ENCODE peak calls at places on chromosomes 11 and 22, in ten cellular contexts. J is IMR-90, C is psoas muscle, L is HFF-Myc, Y is neural progenitor cell, E is right atrium auricular region, X is BE2C, Q is brain microvascular endothelial cell, R is A673, H is left ventricle myocardium inferior. U is an unnamed sample.

GRCh38 chr11:115153135-115153534 is 351.1 kb downstream of the CADM1 start:
- DNase-seq in Y (no peak), R (no peak), E (no peak), X (no peak), Q (no peak), C (no peak), J (peak), L (no peak), H (no peak), U (no peak)

GRCh38 chr11:127000291-127000968 is at the start of gene KIRREL3:
- DNase-seq in J (peak), Y (peak), Q (no peak), X (no peak), L (no peak), E (no peak), C (no peak), H (no peak), R (peak), U (no peak)

GRCh38 chr22:39135092-39135896 is 17.2 kb downstream of the CBX7 start:
- DNase-seq in E (no peak), L (no peak), C (no peak), Q (peak), X (peak), R (peak), J (no peak), Y (peak), H (peak), U (peak)

GRCh38 chr22:33898121-33898520 is 22.2 kb downstream of the LARGE1 start:
- DNase-seq in Y (no peak), X (no peak), J (no peak), E (no peak), R (no peak), C (no peak), H (no peak), Q (no peak), L (no peak), U (no peak)

GRCh38 chr11:129372609-129373488 is 2.8 kb upstream of the BARX2 start:
- DNase-seq in Q (no peak), L (no peak), C (peak), R (no peak), H (no peak), Y (peak), J (no peak), E (no peak), X (no peak), U (no peak)

GRCh38 chr22:27436591-27436990 is 365.0 kb downstream of the MN1 start:
- DNase-seq in R (no peak), E (no peak), Q (no peak), C (no peak), Y (no peak), X (no peak), J (no peak), L (no peak), H (no peak), U (no peak)

GRCh38 chr11:64094463-64095223 is 58.9 kb downstream of the FLRT1 start:
- DNase-seq in R (no peak), J (peak), C (peak), H (no peak), E (no peak), Y (peak), X (no peak), L (peak), Q (peak), U (peak)

GRCh38 chr11:120273432-120273831 is 33.5 kb downstream of the POU2F3 start:
- DNase-seq in X (no peak), R (no peak), Q (no peak), H (no peak), E (no peak), Y (no peak), L (no peak), C (no peak), J (peak), U (peak)

GRCh38 chr22:37623075-37624016 is 14.7 kb downstream of the GGA1 start:
- DNase-seq in L (no peak), X (peak), C (peak), R (peak), E (no peak), J (peak), Y (peak), Q (no peak), H (peak), U (peak)

GRCh38 chr22:41979423-41980250 is 10.4 kb downstream of the SEPTIN3 start:
- DNase-seq in C (no peak), X (no peak), E (no peak), H (no peak), Y (no peak), J (no peak), R (no peak), Q (no peak), L (no peak), U (no peak)

GRCh38 chr22:36274547-36274946 is 21.6 kb downstream of the APOL1 start:
- DNase-seq in Q (no peak), Y (no peak), C (no peak), J (no peak), X (no peak), H (no peak), L (no peak), E (no peak), R (no peak), U (no peak)

GRCh38 chr11:65185869-65186341 is 4.2 kb downstream of the CAPN1 start:
- DNase-seq in H (no peak), E (no peak), Y (no peak), Q (no peak), X (no peak), C (no peak), R (no peak), L (no peak), J (no peak), U (no peak)

GRCh38 chr11:105489431-105489830 is 120.4 kb upstream of the GRIA4 start:
- DNase-seq in Y (peak), X (peak), Q (no peak), J (peak), E (no peak), R (peak), C (no peak), H (no peak), L (no peak), U (peak)

GRCh38 chr11:8858808-8859207 is 52.2 kb upstream of the AKIP1 start:
- DNase-seq in X (no peak), J (no peak), H (no peak), E (no peak), R (no peak), Q (no peak), C (no peak), L (no peak), Y (no peak), U (no peak)

GRCh38 chr11:46247664-46248063 is 29.8 kb upstream of the CREB3L1 start:
- DNase-seq in Q (peak), X (peak), H (no peak), L (no peak), J (peak), E (no peak), Y (peak), R (peak), C (no peak), U (peak)

GRCh38 chr11:65663634-65664200 is 1.0 kb upstream of the RELA start:
- DNase-seq in X (no peak), C (peak), J (peak), Y (peak), H (peak), R (no peak), L (no peak), E (no peak), Q (no peak), U (peak)

GRCh38 chr11:28606930-28607329 is 498.7 kb downstream of the METTL15 start:
- DNase-seq in C (no peak), E (no peak), X (peak), J (no peak), Q (peak), Y (no peak), H (no peak), R (peak), L (peak), U (peak)

GRCh38 chr11:46414899-46415298 is 23.3 kb upstream of the CHRM4 start:
- DNase-seq in Q (no peak), J (no peak), Y (no peak), H (no peak), X (no peak), E (no peak), L (no peak), C (no peak), R (no peak), U (no peak)

GRCh38 chr22:39472570-39473556 is 16.1 kb downstream of the MGAT3 start:
- DNase-seq in X (no peak), E (no peak), J (no peak), C (no peak), L (no peak), Q (peak), R (no peak), H (no peak), Y (no peak), U (peak)

GRCh38 chr22:39622881-39623367 is 52.4 kb downstream of the CACNA1I start:
- DNase-seq in Q (peak), E (no peak), L (no peak), J (peak), H (peak), C (peak), Y (peak), X (peak), R (peak), U (peak)

GRCh38 chr11:126127898-126128297 is 65.2 kb upstream of the CDON start:
- DNase-seq in R (no peak), C (no peak), Q (no peak), H (no peak), E (no peak), L (no peak), X (no peak), J (no peak), Y (no peak), U (no peak)

GRCh38 chr11:85575388-85575787 is 51.8 kb downstream of the DLG2 start:
- DNase-seq in R (no peak), C (no peak), Q (no peak), X (no peak), J (no peak), H (no peak), E (no peak), L (no peak), Y (no peak), U (no peak)

GRCh38 chr11:61172888-61173287 is 11.7 kb upstream of the VPS37C start:
- DNase-seq in C (no peak), J (no peak), R (no peak), Y (no peak), E (no peak), X (no peak), H (no peak), Q (no peak), L (no peak), U (no peak)

GRCh38 chr11:61174949-61175348 is 13.7 kb upstream of the VPS37C start:
- DNase-seq in E (no peak), H (no peak), L (no peak), Q (no peak), C (no peak), X (no peak), Y (no peak), R (no peak), J (no peak), U (no peak)

GRCh38 chr11:61174275-61174674 is 13.0 kb upstream of the VPS37C start:
- DNase-seq in X (no peak), Y (no peak), R (no peak), E (no peak), C (no peak), Q (no peak), L (no peak), H (no peak), J (no peak), U (no peak)

GRCh38 chr11:61172353-61172752 is 11.1 kb upstream of the VPS37C start:
- DNase-seq in L (no peak), Q (no peak), Y (no peak), R (no peak), X (no peak), E (no peak), C (no peak), J (no peak), H (no peak), U (no peak)

GRCh38 chr11:61173456-61173855 is 12.2 kb upstream of the VPS37C start:
- DNase-seq in L (no peak), X (no peak), H (no peak), E (no peak), Q (no peak), C (no peak), Y (no peak), J (peak), R (peak), U (peak)
- TF ChIP-seq CTCF in L (no peak), X (peak), H (no peak), E (no peak), Q (peak), C (peak), Y (no peak), J (peak), R (peak), U (no peak)

GRCh38 chr11:72317982-72318381 is 74.0 kb upstream of the PHOX2A start:
- DNase-seq in Q (no peak), J (no peak), Y (no peak), L (no peak), C (no peak), H (no peak), X (no peak), E (no peak), R (no peak), U (no peak)

GRCh38 chr11:72319261-72319660 is 75.3 kb upstream of the PHOX2A start:
- DNase-seq in J (no peak), L (no peak), C (no peak), X (no peak), E (no peak), R (no peak), Q (no peak), Y (no peak), H (no peak), U (no peak)

GRCh38 chr11:72316984-72317383 is 73.0 kb upstream of the PHOX2A start:
- DNase-seq in E (no peak), Q (no peak), C (no peak), Y (no peak), R (no peak), J (no peak), X (no peak), H (no peak), L (no peak), U (no peak)

GRCh38 chr11:72314600-72315386 is 70.8 kb upstream of the PHOX2A start:
- DNase-seq in C (no peak), H (no peak), L (no peak), E (no peak), R (no peak), J (no peak), Y (peak), Q (no peak), X (no peak), U (no peak)

GRCh38 chr11:72314199-72314598 is 70.2 kb upstream of the PHOX2A start:
- DNase-seq in Y (no peak), Q (no peak), L (no peak), C (no peak), R (no peak), J (no peak), E (no peak), X (no peak), H (no peak), U (no peak)
- H3K4me3 ChIP-seq in Y (no peak), Q (no peak), L (no peak), C (no peak), R (no peak), J (no peak), E (no peak), X (no peak), H (no peak), U (no peak)

GRCh38 chr11:1226981-1227550 is 4.2 kb downstream of the MUC5B start:
- DNase-seq in Q (no peak), J (peak), Y (peak), R (no peak), C (peak), L (no peak), H (no peak), E (no peak), X (peak), U (peak)
- TF ChIP-seq CTCF in Q (peak), J (peak), Y (peak), R (no peak), C (no peak), L (peak), H (no peak), E (no peak), X (peak), U (peak)

GRCh38 chr11:47524200-47524874 is 28.6 kb downstream of the CELF1 start:
- DNase-seq in Q (no peak), X (peak), R (no peak), C (no peak), E (peak), J (no peak), H (peak), L (no peak), Y (no peak), U (no peak)

GRCh38 chr11:47527186-47527585 is 25.7 kb downstream of the CELF1 start:
- DNase-seq in Y (no peak), Q (no peak), X (no peak), E (peak), R (no peak), C (no peak), H (no peak), L (no peak), J (no peak), U (no peak)

GRCh38 chr11:47518212-47518959 is 34.5 kb downstream of the CELF1 start:
- DNase-seq in C (no peak), E (no peak), X (no peak), H (no peak), L (no peak), Y (no peak), Q (no peak), R (no peak), J (no peak), U (no peak)

GRCh38 chr11:47523491-47524199 is 29.3 kb downstream of the CELF1 start:
- DNase-seq in J (peak), C (no peak), X (no peak), H (no peak), E (peak), Q (peak), R (peak), Y (no peak), L (peak), U (peak)
- H3K4me3 ChIP-seq in J (no peak), C (peak), X (no peak), H (peak), E (no peak), Q (no peak), R (no peak), Y (no peak), L (no peak), U (peak)

GRCh38 chr11:75430692-75431532 is 2.1 kb downstream of the KLHL35 start:
- DNase-seq in X (no peak), R (no peak), H (no peak), Q (no peak), Y (no peak), C (peak), J (no peak), L (no peak), E (no peak), U (no peak)

GRCh38 chr11:75428989-75429640 is 3.9 kb downstream of the KLHL35 start:
- DNase-seq in Q (no peak), L (no peak), J (no peak), E (no peak), Y (no peak), R (no peak), X (no peak), H (no peak), C (peak), U (no peak)

GRCh38 chr11:75431533-75432525 is 1.2 kb downstream of the KLHL35 start:
- DNase-seq in Y (peak), C (peak), L (no peak), J (no peak), E (no peak), H (no peak), X (no peak), Q (no peak), R (no peak), U (no peak)

GRCh38 chr11:75429641-75429901 is 3.4 kb downstream of the KLHL35 start:
- DNase-seq in Q (no peak), J (no peak), R (no peak), C (no peak), Y (no peak), L (no peak), H (no peak), X (no peak), E (no peak), U (no peak)

DNA sequence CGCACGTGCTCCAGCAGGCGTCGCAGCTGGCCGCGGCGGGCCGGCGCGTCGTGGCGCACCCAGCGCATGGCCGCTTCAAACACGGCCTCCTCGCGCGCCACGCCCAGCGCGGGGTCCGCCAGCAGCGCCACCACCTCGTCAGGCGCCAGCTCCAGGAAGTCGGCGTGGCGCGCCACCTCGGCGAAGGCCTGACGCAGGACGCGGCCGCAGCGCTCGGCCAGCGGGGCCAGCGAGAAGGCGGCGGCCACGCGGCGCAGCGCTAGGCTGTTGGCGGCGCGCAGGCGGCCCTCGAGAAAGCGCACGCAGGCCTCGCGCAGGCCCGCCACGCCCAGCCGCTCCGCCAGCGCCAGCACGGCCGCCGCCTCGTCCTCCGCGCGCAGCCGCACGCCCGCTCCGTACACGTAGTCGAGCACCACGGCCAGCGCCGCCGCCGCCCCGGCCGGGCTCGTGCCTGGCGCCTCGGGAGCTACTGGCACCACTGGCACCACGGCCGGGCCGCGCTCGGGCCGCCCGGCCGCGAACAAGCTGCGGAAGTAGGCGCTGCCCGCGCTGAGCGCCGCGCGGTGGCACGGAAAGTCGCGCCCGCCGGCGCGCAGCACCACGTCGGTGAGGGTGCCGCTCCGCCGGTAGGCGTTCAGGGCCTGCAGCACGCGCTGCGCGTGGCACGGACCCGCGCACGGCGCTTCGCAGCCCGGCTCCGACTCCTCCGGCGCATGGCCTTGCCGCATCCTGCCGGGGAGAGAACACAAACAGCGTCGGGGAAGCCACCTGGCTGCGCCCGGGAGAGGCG is 2.9 kb downstream of the KLHL35 start:
- DNase-seq in C (peak), Y (peak), X (peak), Q (peak), L (no peak), R (peak), E (no peak), H (peak), J (peak), U (peak)
- TF ChIP-seq CTCF in C (no peak), Y (no peak), X (no peak), Q (no peak), L (no peak), R (no peak), E (no peak), H (no peak), J (no peak), U (no peak)

U was measured in fibroblast of pulmonary artery.